ENCODE peak calls at places on chromosomes 2 and 18, in six cellular contexts. A, R, I, V, Y and Z are unnamed samples.

GRCh38 chr2:240462073-240462703 is 26.7 kb downstream of the GPC1 start:
- DNase-seq in A (peak; percentile 11), R (peak; percentile 41), I (peak; percentile 80), V (peak; percentile 68), Y (no peak), Z (peak; percentile 72)

GRCh38 chr2:29617351-29617750 is 304.0 kb downstream of the ALK start:
- DNase-seq in A (no peak), R (no peak), I (no peak), V (no peak), Y (no peak), Z (no peak)

GRCh38 chr2:215145611-215146010 is 7.2 kb upstream of the ABCA12 start:
- DNase-seq in A (no peak), R (no peak), I (no peak), V (no peak), Y (no peak), Z (no peak)

GRCh38 chr2:70959851-70960832 is 18.3 kb upstream of the ANKRD53 start:
- DNase-seq in A (no peak), R (no peak), I (no peak), V (peak; percentile 51), Y (no peak), Z (peak; percentile 56)

GRCh38 chr18:39596216-39596615 is 2030.6 kb upstream of the CELF4 start:
- DNase-seq in A (no peak), R (no peak), I (no peak), V (no peak), Y (no peak), Z (no peak)

GRCh38 chr18:1104265-1104792 is 199.7 kb downstream of the ADCYAP1 start:
- DNase-seq in A (no peak), R (no peak), I (no peak), V (no peak), Y (peak; percentile 9), Z (no peak)

GRCh38 chr18:80158365-80158764 is 49.3 kb downstream of the ADNP2 start:
- DNase-seq in A (no peak), R (no peak), I (no peak), V (no peak), Y (no peak), Z (no peak)

GRCh38 chr2:28296904-28297303 is 95.8 kb upstream of the FOSL2 start:
- DNase-seq in A (no peak), R (no peak), I (no peak), V (no peak), Y (no peak), Z (no peak)

GRCh38 chr2:1132328-1132964 is 181.8 kb downstream of the SNTG2 start:
- DNase-seq in A (no peak), R (no peak), I (no peak), V (no peak), Y (no peak), Z (no peak)

GRCh38 chr2:113283704-113284284 is 5.1 kb upstream of the PAX8 start:
- DNase-seq in A (peak; percentile 87), R (peak; percentile 78), I (peak; percentile 85), V (peak; percentile 90), Y (peak; percentile 88), Z (peak; percentile 84)

GRCh38 chr2:112958428-112959108 is 19.2 kb upstream of the IL36G start:
- DNase-seq in A (peak; percentile 40), R (no peak), I (no peak), V (no peak), Y (peak; percentile 68), Z (no peak)

GRCh38 chr2:13919981-13920382 is 712.5 kb upstream of the LRATD1 start:
- DNase-seq in A (no peak), R (no peak), I (no peak), V (no peak), Y (no peak), Z (no peak)

GRCh38 chr2:85436836-85437487 is 18.4 kb downstream of the SH2D6 start:
- DNase-seq in A (no peak), R (no peak), I (no peak), V (peak; percentile 67), Y (no peak), Z (no peak)

GRCh38 chr2:47402555-47402804 is 476 bp upstream of the MSH2 start:
- DNase-seq in A (no peak), R (no peak), I (no peak), V (no peak), Y (peak; percentile 18), Z (no peak)

GRCh38 chr2:23711979-23712755 is 214.8 kb downstream of the ATAD2B start:
- DNase-seq in A (no peak), R (no peak), I (no peak), V (peak; percentile 61), Y (peak; percentile 75), Z (no peak)

GRCh38 chr2:113158884-113159553 is 14.8 kb upstream of the PSD4 start:
- DNase-seq in A (no peak), R (no peak), I (no peak), V (peak; percentile 27), Y (no peak), Z (peak; percentile 59)

GRCh38 chr2:167331636-167332232 is 443.5 kb downstream of the XIRP2 start:
- DNase-seq in A (no peak), R (no peak), I (no peak), V (no peak), Y (no peak), Z (no peak)

GRCh38 chr2:236157366-236157765 is 10.8 kb downstream of the GBX2 start:
- DNase-seq in A (no peak), R (no peak), I (no peak), V (no peak), Y (no peak), Z (peak; percentile 8)

GRCh38 chr2:236156860-236157194 is 11.4 kb downstream of the GBX2 start:
- DNase-seq in A (no peak), R (no peak), I (peak; percentile 51), V (no peak), Y (no peak), Z (no peak)

GRCh38 chr2:236157815-236158498 is 10.2 kb downstream of the GBX2 start:
- DNase-seq in A (no peak), R (no peak), I (peak; percentile 31), V (no peak), Y (no peak), Z (peak; percentile 59)

GRCh38 chr2:236155406-236155805 is 12.8 kb downstream of the GBX2 start:
- DNase-seq in A (no peak), R (no peak), I (no peak), V (no peak), Y (no peak), Z (no peak)

GRCh38 chr2:236156095-236156859 is 11.9 kb downstream of the GBX2 start:
- DNase-seq in A (no peak), R (no peak), I (peak; percentile 59), V (no peak), Y (no peak), Z (peak; percentile 60)
- H3K27ac ChIP-seq in A (no peak overlapping the region), R (no peak overlapping the region), I (no peak overlapping the region), V (no peak overlapping the region), Y (no peak overlapping the region), Z (no peak overlapping the region)

DNA sequence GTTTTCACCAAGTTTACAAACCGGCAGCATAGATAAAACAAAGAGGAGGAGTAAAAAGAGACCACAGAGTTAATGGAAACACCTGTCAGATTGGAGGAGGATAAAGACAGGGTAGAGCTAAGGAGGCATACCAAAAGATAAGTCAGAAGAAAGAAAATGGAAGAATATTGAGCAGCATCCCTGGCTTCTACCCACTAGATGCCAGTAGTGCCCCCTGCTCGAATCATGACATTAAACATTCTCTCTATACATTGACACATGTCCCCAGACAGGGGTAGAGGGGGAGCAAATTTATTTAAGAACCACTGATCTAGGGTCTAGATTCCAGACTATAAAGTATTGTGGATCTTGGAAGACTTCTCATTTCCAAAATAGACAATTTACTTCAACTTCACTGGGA is 159.8 kb upstream of the ETAA1 start:
- DNase-seq in A (no peak), R (no peak), I (no peak), V (no peak), Y (no peak), Z (no peak)
- TF ChIP-seq CTCF in A (no peak), R (no peak), I (no peak), V (no peak), Y (peak; percentile 44), Z (no peak)

DNA sequence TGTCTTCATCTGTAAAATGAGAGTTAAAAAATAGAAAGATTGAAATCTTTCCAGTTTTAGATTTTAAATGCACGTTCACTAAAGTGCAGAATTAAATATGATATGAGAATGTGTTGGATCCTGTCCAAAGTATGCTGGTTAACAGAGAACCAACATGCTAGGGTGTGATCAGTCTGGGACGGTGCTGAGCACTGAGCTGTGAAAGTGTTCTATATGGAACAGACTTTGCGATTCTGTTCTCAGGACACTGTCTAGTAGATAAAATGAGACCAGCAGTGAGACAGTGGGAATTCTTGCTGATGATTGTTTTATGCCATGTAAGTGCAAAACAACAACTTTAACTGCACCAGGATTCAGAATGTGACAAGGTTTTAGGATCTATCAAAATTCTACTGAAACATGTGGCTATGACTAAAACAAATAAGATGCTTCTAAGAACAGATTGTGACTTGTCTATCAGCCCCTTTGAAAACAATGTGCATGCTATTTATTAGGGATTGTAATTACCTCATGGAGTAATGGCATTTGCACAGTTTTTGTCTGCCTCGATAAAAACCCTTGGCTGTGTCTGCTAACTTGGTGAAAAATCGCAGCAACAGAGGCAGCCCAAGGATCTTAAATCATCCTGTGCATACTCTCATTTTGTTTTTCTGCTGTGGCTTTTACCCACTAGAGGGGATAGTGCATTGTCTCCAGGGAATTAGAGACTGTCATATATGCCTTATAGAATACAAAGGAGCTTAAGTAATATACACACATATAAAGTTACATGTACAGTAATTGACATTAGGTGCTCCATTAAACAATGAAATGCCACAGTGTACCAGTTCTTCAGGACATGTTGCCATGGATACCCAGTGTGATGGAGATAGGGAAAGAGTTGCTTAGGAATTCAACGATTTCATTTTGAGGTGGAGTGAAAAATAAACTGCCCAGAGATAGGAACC is 55.1 kb downstream of the MAP3K20 start:
- DNase-seq in A (no peak), R (no peak), I (no peak), V (no peak), Y (no peak), Z (no peak)
- H3K27ac ChIP-seq in A (no peak overlapping the region), R (no peak overlapping the region), I (no peak overlapping the region), V (no peak overlapping the region), Y (no peak overlapping the region), Z (no peak overlapping the region)

DNA sequence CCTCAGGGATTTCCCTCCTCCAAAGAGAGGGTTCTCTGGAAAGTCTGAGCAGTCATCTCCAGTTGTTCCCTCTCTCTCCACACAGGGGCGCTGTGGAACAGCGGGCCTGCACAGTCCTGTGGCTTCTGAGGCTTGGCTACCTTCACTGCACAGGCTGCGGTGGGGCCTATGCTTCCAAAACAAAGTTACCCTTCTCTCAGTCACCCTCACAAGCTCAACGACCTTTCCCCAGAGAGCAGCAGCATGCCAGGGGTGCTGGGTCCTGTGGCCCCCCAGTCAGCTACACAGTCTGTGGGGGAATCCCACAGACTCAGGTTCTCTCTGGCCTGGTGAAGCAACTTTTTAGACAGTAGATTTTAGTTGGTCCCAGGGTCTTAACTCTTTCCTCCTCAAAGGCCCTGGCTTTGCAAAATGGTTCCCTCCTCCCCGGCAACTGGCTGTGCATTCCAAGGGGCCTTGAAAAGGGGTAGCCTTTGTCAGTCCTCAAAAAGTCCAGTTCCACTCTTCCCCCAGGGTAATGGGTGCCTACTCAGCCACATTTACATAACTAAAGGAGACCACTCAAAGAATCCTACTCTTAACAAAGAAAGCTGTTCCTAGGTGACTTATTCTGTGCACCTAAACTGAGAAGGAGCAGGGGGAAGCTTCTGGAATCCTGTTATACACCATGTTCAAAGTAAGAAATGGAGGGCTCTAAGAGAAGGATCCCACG is 14.9 kb downstream of the B3GNT7 start:
- DNase-seq in A (no peak), R (no peak), I (no peak), V (no peak), Y (no peak), Z (no peak)
- TF ChIP-seq CTCF in A (peak; percentile 34), R (peak; percentile 13), I (no peak), V (no peak), Y (peak; percentile 64), Z (no peak)